ENCODE peak calls at places on chromosomes 16 and 17, in four cellular contexts. F is GM12878, U is HL-60, O is K562. B is an unnamed sample.

GRCh38 chr16:19291459-19291858 is 5.9 kb downstream of the CLEC19A start:
- DNase-seq in U (no peak), F (no peak), O (no peak), B (no peak)

GRCh38 chr16:2471653-2472487 is 773 bp downstream of the NTN3 start:
- DNase-seq in F (no peak), U (no peak), O (no peak), B (no peak)

GRCh38 chr17:72447251-72447640 is 326.4 kb downstream of the SOX9 start:
- DNase-seq in F (no peak), O (no peak), U (no peak), B (no peak)

GRCh38 chr17:48614904-48615211 is 234 bp downstream of the HOXB8 start:
- DNase-seq in F (no peak), U (no peak), O (no peak), B (no peak)

GRCh38 chr17:65446838-65447526 is 114.5 kb downstream of the AXIN2 start:
- DNase-seq in U (no peak), O (no peak), F (no peak), B (no peak)

GRCh38 chr16:55628306-55628968 is 27.4 kb upstream of the SLC6A2 start:
- DNase-seq in U (no peak), F (no peak), O (no peak), B (no peak)

GRCh38 chr16:89695086-89695874 is 6.2 kb downstream of the SPATA2L start:
- DNase-seq in F (no peak), O (no peak), U (no peak), B (no peak)

GRCh38 chr17:67518881-67519280 is 141.8 kb downstream of the PITPNC1 start:
- DNase-seq in O (no peak), F (no peak), U (no peak), B (no peak)

GRCh38 chr17:42010898-42011516 is 6.2 kb downstream of the DNAJC7 start:
- DNase-seq in U (no peak), O (peak; percentile 58), F (no peak), B (no peak)

GRCh38 chr17:44599298-44600175 is 42.3 kb downstream of the FZD2 start:
- DNase-seq in U (no peak), O (peak; percentile 47), F (no peak), B (no peak)

GRCh38 chr17:78974635-78975591 is 4.8 kb downstream of the LGALS3BP start:
- DNase-seq in F (no peak), U (peak; percentile 25), O (peak; percentile 51), B (no peak)

GRCh38 chr17:50477976-50478375 is 684 bp upstream of the RSAD1 start:
- DNase-seq in O (peak; percentile 23), U (no peak), F (no peak), B (no peak)

GRCh38 chr16:10984509-10984908 is 40.1 kb downstream of the CLEC16A start:
- DNase-seq in O (no peak), F (no peak), U (no peak), B (no peak)

GRCh38 chr17:63275318-63275967 is 170.7 kb downstream of the CYB561 start:
- DNase-seq in O (peak; percentile 54), F (no peak), U (no peak), B (no peak)

GRCh38 chr16:3282103-3282746 is 1.1 kb upstream of the ZNF263 start:
- DNase-seq in F (no peak), O (no peak), U (peak; percentile 47), B (no peak)

GRCh38 chr17:39138416-39139136 is 12.9 kb downstream of the PLXDC1 start:
- DNase-seq in F (no peak), O (no peak), U (no peak), B (no peak)

GRCh38 chr16:53817117-53817516 is 113.2 kb downstream of the FTO start:
- DNase-seq in O (no peak), U (no peak), F (no peak), B (no peak)

GRCh38 chr17:17313350-17313991 is 10.3 kb downstream of the NT5M start:
- DNase-seq in U (peak; percentile 56), O (peak; percentile 65), F (no peak), B (peak; percentile 81)

GRCh38 chr17:43028221-43028861 is 3.3 kb downstream of the RND2 start:
- DNase-seq in F (no peak), U (no peak), O (no peak), B (no peak)

GRCh38 chr17:48719642-48720262 is 2.6 kb downstream of the PRAC1 start:
- DNase-seq in F (no peak), U (no peak), O (no peak), B (no peak)

GRCh38 chr16:2783581-2784375 is 3.6 kb downstream of the PRSS33 start:
- DNase-seq in O (no peak), U (no peak), F (no peak), B (no peak)

GRCh38 chr16:985646-986400 is 4.3 kb downstream of the SOX8 start:
- DNase-seq in F (no peak), O (no peak), U (no peak), B (no peak)

GRCh38 chr17:61465550-61466237 is 13.5 kb downstream of the TBX4 start:
- DNase-seq in O (no peak), F (no peak), U (no peak), B (no peak)

GRCh38 chr17:36761203-36761945 is 160.0 kb downstream of the MRM1 start:
- DNase-seq in U (no peak), O (no peak), F (no peak), B (no peak)

GRCh38 chr17:76687278-76688164 is 23.2 kb downstream of the MXRA7 start:
- DNase-seq in U (no peak), O (no peak), F (no peak), B (no peak)

GRCh38 chr17:19386974-19387920 is at the start of gene MFAP4:
- DNase-seq in F (no peak), U (peak; percentile 49), O (no peak), B (no peak)

GRCh38 chr17:78179372-78179771 is 7.5 kb downstream of the TK1 start:
- DNase-seq in U (no peak), O (no peak), F (no peak), B (no peak)

GRCh38 chr17:66949501-66949900 is 15.0 kb upstream of the CACNG4 start:
- DNase-seq in U (no peak), F (no peak), O (no peak), B (no peak)

GRCh38 chr17:10063730-10064221 is 134.6 kb downstream of the GAS7 start:
- DNase-seq in F (peak; percentile 56), O (no peak), U (peak; percentile 89), B (no peak)
- TF ChIP-seq POLR2AphosphoS5 in F (no peak), O (no peak), U (peak; percentile 58), B (no peak)

GRCh38 chr16:51151435-51151950 is 423 bp upstream of the SALL1 start:
- DNase-seq in U (no peak), F (no peak), O (no peak), B (no peak)
- TF ChIP-seq SPI1 in U (no peak), F (no peak), O (no peak), B (no peak)

DNA sequence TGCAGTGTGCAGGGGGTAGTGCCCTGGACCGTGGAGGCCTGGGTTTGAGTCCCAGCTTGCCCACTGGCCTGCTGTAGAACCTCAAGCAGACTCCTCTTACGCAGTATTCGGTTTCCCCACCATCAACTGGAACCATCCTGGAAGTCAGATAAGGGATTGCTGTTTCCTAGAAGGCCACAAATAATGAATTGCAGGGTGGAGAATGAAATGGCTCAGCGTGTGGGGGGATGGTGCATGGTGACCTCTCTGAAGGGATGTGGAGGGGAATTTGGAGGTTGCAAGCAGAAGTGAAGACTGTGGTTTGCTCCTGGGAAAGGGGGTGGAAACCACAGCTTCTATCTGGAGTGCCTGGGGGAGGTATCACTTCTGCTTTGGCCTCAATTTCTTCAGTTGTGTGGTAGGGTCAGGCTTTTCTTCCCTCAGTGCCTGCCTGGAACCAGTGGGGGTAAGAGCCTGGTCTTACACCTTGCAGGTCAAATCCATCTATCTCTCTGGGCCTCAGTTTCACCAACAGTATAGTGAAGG is 1.7 kb downstream of the ADGRG5 start:
- DNase-seq in O (peak; percentile 76), F (peak; percentile 95), U (peak; percentile 96), B (no peak)
- TF ChIP-seq POLR2AphosphoS5 in O (no peak), F (peak; percentile 96), U (peak; percentile 96), B (peak; percentile 98)

GRCh38 chr17:33228548-33228947 is 64.5 kb downstream of the ASIC2 start:
- DNase-seq in F (no peak), O (no peak), U (no peak), B (no peak)

GRCh38 chr17:33227911-33228310 is 65.2 kb downstream of the ASIC2 start:
- DNase-seq in F (no peak), U (no peak), O (no peak), B (no peak)

GRCh38 chr17:33225994-33226393 is 67.1 kb downstream of the ASIC2 start:
- DNase-seq in O (no peak), U (no peak), F (no peak), B (no peak)

GRCh38 chr17:33229028-33229427 is 64.1 kb downstream of the ASIC2 start:
- DNase-seq in U (no peak), O (no peak), F (no peak), B (no peak)

GRCh38 chr17:33225509-33225908 is 67.6 kb downstream of the ASIC2 start:
- DNase-seq in O (no peak), F (no peak), U (no peak), B (no peak)
- TF ChIP-seq SPI1 in O (no peak), F (no peak), U (no peak), B (no peak)

DNA sequence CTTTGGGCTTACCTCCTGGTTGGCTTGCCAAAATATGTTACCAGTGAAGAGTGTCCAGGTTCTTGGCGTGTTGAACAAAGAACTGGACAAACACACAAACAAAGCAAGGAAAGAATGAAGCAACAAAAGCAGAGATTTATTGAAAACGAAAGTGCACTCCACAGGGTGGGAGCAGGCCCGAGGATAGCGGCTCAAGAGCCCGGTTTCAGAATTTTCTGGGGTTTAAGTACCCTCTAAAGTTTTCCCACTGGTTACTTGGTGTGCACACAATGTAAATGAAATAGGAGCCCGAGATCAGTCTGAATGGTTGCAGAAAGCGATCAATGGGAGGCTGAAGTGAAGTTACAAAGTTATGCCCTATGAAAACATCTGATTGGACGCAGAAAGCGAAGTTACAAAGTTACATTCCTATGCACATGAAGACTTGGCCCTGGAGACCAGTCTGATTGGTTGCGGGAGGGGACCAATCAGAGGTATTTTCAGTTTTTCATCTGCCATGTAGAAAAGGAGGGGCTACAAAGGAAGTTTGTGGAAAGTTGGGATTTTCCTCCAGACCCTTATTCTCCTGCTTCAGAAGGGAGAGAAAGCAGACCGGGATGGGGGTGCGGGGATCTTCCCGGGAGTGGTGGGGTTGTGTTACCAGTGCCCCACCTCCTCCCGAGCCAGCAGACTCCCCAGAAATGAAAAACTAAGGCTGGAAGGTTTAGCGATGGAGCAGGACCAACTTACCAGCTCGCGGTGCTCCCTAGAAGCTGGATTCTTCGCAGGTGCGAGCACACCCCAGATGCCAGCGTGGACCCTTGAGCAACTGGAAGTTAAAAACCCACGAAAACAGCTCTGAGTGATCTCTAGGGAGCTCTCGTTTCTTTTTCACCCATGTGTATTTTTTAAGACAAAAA is at the start of gene SLFN12:
- DNase-seq in U (peak; percentile 39), F (peak; percentile 67), O (no peak), B (peak; percentile 19)
- TF ChIP-seq POLR2AphosphoS5 in U (no peak), F (peak; percentile 53), O (no peak), B (no peak)

GRCh38 chr16:31484491-31485171 is 1.7 kb downstream of the SLC5A2 start:
- DNase-seq in F (no peak), O (peak; percentile 32), U (no peak), B (no peak)
- TF ChIP-seq SPI1 in F (no peak), O (no peak), U (no peak), B (no peak)